ENCODE peak calls at places on chromosomes 4 and X, in four cellular contexts. A is heart right ventricle, O is neural progenitor cell, R is uterus. N is an unnamed sample. For H3K27me3, the result is how much of the 10 kb centered on the place peaks cover.

GRCh38 chr4:37891221-37892159 is 606 bp downstream of the TBC1D1 start:
- DNase-seq in A (peak), O (peak), R (peak), N (no peak)

GRCh38 chrX:7110821-7111276 is 36.7 kb upstream of the STS start:
- DNase-seq in A (no peak), O (no peak), R (no peak), N (no peak)

GRCh38 chr4:126071346-126072333 is 756.9 kb downstream of the FAT4 start:
- DNase-seq in A (no peak), O (no peak), R (no peak), N (no peak)

GRCh38 chr4:65367306-65367705 is 303.0 kb downstream of the EPHA5 start:
- DNase-seq in A (no peak), O (no peak), R (no peak), N (no peak)

GRCh38 chr4:18698119-18698883 is 676.7 kb upstream of the LCORL start:
- DNase-seq in A (no peak), O (no peak), R (no peak), N (no peak)

GRCh38 chr4:184476660-184477059 is 2.3 kb upstream of the IRF2 start:
- DNase-seq in A (no peak), O (no peak), R (no peak), N (no peak)

GRCh38 chr4:76513517-76513916 is 78.5 kb downstream of the SHROOM3 start:
- DNase-seq in A (no peak), O (no peak), R (no peak), N (no peak)

GRCh38 chr4:23061431-23061830 is 368.7 kb downstream of the GBA3 start:
- DNase-seq in A (no peak), O (no peak), R (no peak), N (no peak)

GRCh38 chr4:158624889-158625478 is 46.7 kb downstream of the C4orf46 start:
- DNase-seq in A (peak), O (peak), R (peak), N (no peak)

GRCh38 chr4:179803857-179804256 is 2361.6 kb upstream of the AGA start:
- DNase-seq in A (no peak), O (no peak), R (no peak), N (no peak)

GRCh38 chr4:16196482-16197393 is 29.5 kb downstream of the TAPT1 start:
- DNase-seq in A (peak), O (peak), R (no peak), N (no peak)
- TF ChIP-seq CTCF in A (peak), O (peak), R (peak), N (peak)

GRCh38 chr4:189048119-189048518 is 892.6 kb upstream of the FRG1 start:
- DNase-seq in A (no peak), O (no peak), R (no peak), N (no peak)
- H3K27me3 ChIP-seq in A (under half), O (under half), R (under half), N (under half)

GRCh38 chr4:137531951-137532868 is at the start of gene PCDH18:
- DNase-seq in A (peak), O (peak), R (peak), N (peak)

GRCh38 chr4:137533855-137534254 is 1.6 kb upstream of the PCDH18 start:
- DNase-seq in A (no peak), O (peak), R (no peak), N (no peak)

GRCh38 chr4:137531121-137531520 is 1.2 kb downstream of the PCDH18 start:
- DNase-seq in A (peak), O (peak), R (peak), N (no peak)

GRCh38 chr4:137534516-137534915 is 2.2 kb upstream of the PCDH18 start:
- DNase-seq in A (no peak), O (no peak), R (no peak), N (no peak)

DNA sequence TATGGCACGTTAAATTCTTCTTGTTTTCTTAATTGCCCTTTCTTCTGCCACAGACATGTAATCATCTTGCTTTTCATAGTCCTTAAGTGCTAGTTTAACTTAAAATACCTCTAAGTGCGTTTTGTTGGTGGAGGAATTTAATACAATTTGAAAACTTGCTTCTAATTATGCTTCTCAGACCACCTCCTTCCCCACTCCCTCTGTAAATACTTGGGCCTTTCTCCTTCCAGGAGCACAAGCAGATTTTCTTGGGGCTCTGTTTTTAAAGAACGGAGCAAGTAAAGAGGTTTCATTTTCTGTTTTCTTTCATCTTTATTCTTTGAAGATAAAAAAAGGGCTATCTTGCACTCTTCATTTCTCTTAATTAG is 559 bp upstream of the PCDH18 start:
- DNase-seq in A (no peak), O (peak), R (no peak), N (no peak)
- TF ChIP-seq CTCF in A (no peak), O (no peak), R (no peak), N (no peak)

GRCh38 chrX:137031517-137032377 is 2.0 kb downstream of the GPR101 start:
- DNase-seq in A (no peak), O (peak), R (no peak), N (peak)

GRCh38 chrX:137032841-137033773 is 688 bp downstream of the GPR101 start:
- DNase-seq in A (no peak), O (no peak), R (no peak), N (no peak)

GRCh38 chrX:137033774-137034507 is at the start of gene GPR101:
- DNase-seq in A (no peak), O (peak), R (no peak), N (no peak)

GRCh38 chrX:137032378-137032694 is 1.5 kb downstream of the GPR101 start:
- DNase-seq in A (no peak), O (no peak), R (no peak), N (no peak)

GRCh38 chrX:137034508-137034872 is 695 bp upstream of the GPR101 start:
- DNase-seq in A (no peak), O (no peak), R (no peak), N (no peak)
- H3K27me3 ChIP-seq in A (under half), O (half or more), R (under half), N (under half)

GRCh38 chr4:91116861-91117260 is 989.7 kb downstream of the CCSER1 start:
- DNase-seq in A (no peak), O (no peak), R (no peak), N (no peak)
- TF ChIP-seq CTCF in A (peak), O (peak), R (no peak), N (no peak)